ENCODE peak calls at places on chromosomes 4 and X, in five cellular contexts. One of them, this sample, is unnamed.
A peak's percentile ranks its signal among the peaks of the same experiment; 100 is the strongest.

GRCh38 chrX:9706426-9706825 is 59.2 kb downstream of the GPR143 start:
- DNase-seq in lower lobe of right lung: no peak
- DNase-seq in NCI-H1436: no peak
- DNase-seq in mesothelial cell of epicardium: no peak
- DNase-seq in left lung: no peak
- DNase-seq in this sample: no peak

GRCh38 chr4:7313361-7313811 is 121.0 kb downstream of the SORCS2 start:
- DNase-seq in mesothelial cell of epicardium: no peak
- DNase-seq in left lung: no peak
- DNase-seq in NCI-H1436: no peak
- DNase-seq in lower lobe of right lung: no peak
- DNase-seq in this sample: no peak

GRCh38 chr4:4761128-4761991 is 98.1 kb upstream of the MSX1 start:
- DNase-seq in left lung: no peak
- DNase-seq in mesothelial cell of epicardium: no peak
- DNase-seq in NCI-H1436: no peak
- DNase-seq in lower lobe of right lung: no peak
- DNase-seq in this sample: no peak

GRCh38 chr4:124053872-124054538 is 657.4 kb downstream of the SPRY1 start:
- DNase-seq in NCI-H1436: no peak
- DNase-seq in mesothelial cell of epicardium: no peak
- DNase-seq in left lung: no peak
- DNase-seq in lower lobe of right lung: no peak
- DNase-seq in this sample: no peak

GRCh38 chrX:56564921-56565861 is 1.8 kb downstream of the UBQLN2 start:
- DNase-seq in lower lobe of right lung: no peak
- DNase-seq in mesothelial cell of epicardium: no peak
- DNase-seq in left lung: no peak
- DNase-seq in NCI-H1436: no peak
- DNase-seq in this sample: no peak

GRCh38 chr4:7960790-7961655 is 21.4 kb upstream of the AFAP1 start:
- DNase-seq in mesothelial cell of epicardium: peak; percentile 63
- DNase-seq in NCI-H1436: no peak
- DNase-seq in lower lobe of right lung: no peak
- DNase-seq in left lung: peak; percentile 70
- DNase-seq in this sample: no peak

GRCh38 chr4:26441110-26441509 is 49.2 kb downstream of the CCKAR start:
- DNase-seq in mesothelial cell of epicardium: no peak
- DNase-seq in left lung: no peak
- DNase-seq in NCI-H1436: no peak
- DNase-seq in lower lobe of right lung: no peak
- DNase-seq in this sample: no peak

GRCh38 chr4:17816142-17816541 is 5.4 kb downstream of the NCAPG start:
- DNase-seq in lower lobe of right lung: no peak
- DNase-seq in NCI-H1436: no peak
- DNase-seq in left lung: no peak
- DNase-seq in mesothelial cell of epicardium: no peak
- DNase-seq in this sample: no peak

GRCh38 chr4:1576961-1577814 is 106.9 kb downstream of the FAM53A start:
- DNase-seq in mesothelial cell of epicardium: no peak
- DNase-seq in left lung: no peak
- DNase-seq in lower lobe of right lung: peak; percentile 42
- DNase-seq in NCI-H1436: no peak
- DNase-seq in this sample: no peak

GRCh38 chrX:129783176-129783776 is 3.5 kb downstream of the SASH3 start:
- DNase-seq in mesothelial cell of epicardium: no peak
- DNase-seq in NCI-H1436: no peak
- DNase-seq in left lung: no peak
- DNase-seq in lower lobe of right lung: no peak
- DNase-seq in this sample: no peak

GRCh38 chr4:79049840-79050520 is 110.7 kb upstream of the PAQR3 start:
- DNase-seq in left lung: no peak
- DNase-seq in lower lobe of right lung: no peak
- DNase-seq in NCI-H1436: peak; percentile 15
- DNase-seq in mesothelial cell of epicardium: no peak
- DNase-seq in this sample: no peak

GRCh38 chr4:88526221-88526815 is 2.7 kb upstream of the PYURF start:
- DNase-seq in lower lobe of right lung: no peak
- DNase-seq in NCI-H1436: peak; percentile 16
- DNase-seq in mesothelial cell of epicardium: no peak
- DNase-seq in left lung: no peak
- DNase-seq in this sample: no peak

GRCh38 chrX:132180929-132181328 is 38.3 kb downstream of the RAP2C start:
- DNase-seq in NCI-H1436: no peak
- DNase-seq in lower lobe of right lung: no peak
- DNase-seq in mesothelial cell of epicardium: no peak
- DNase-seq in left lung: no peak
- DNase-seq in this sample: no peak

GRCh38 chr4:62460329-62460728 is 1260.2 kb downstream of the ADGRL3 start:
- DNase-seq in lower lobe of right lung: no peak
- DNase-seq in left lung: no peak
- DNase-seq in mesothelial cell of epicardium: no peak
- DNase-seq in NCI-H1436: no peak
- DNase-seq in this sample: peak; percentile 9

GRCh38 chrX:103531002-103531401 is 11.7 kb upstream of the RAB40A start:
- DNase-seq in mesothelial cell of epicardium: no peak
- DNase-seq in NCI-H1436: no peak
- DNase-seq in lower lobe of right lung: no peak
- DNase-seq in left lung: no peak
- DNase-seq in this sample: no peak

GRCh38 chr4:10456270-10457254 is 664 bp downstream of the ZNF518B start:
- DNase-seq in left lung: peak; percentile 65
- DNase-seq in lower lobe of right lung: peak; percentile 70
- DNase-seq in mesothelial cell of epicardium: peak; percentile 66
- DNase-seq in NCI-H1436: peak; percentile 1
- DNase-seq in this sample: no peak

GRCh38 chr4:158782539-158783360 is 13.9 kb downstream of the FNIP2 start:
- DNase-seq in NCI-H1436: no peak
- DNase-seq in mesothelial cell of epicardium: no peak
- DNase-seq in left lung: no peak
- DNase-seq in lower lobe of right lung: no peak
- DNase-seq in this sample: no peak

GRCh38 chr4:71944956-71945355 is 86.8 kb upstream of the NPFFR2 start:
- DNase-seq in mesothelial cell of epicardium: no peak
- DNase-seq in left lung: no peak
- DNase-seq in lower lobe of right lung: no peak
- DNase-seq in NCI-H1436: no peak
- DNase-seq in this sample: no peak

GRCh38 chr4:92241094-92241493 is 62.7 kb upstream of the GRID2 start:
- DNase-seq in lower lobe of right lung: no peak
- DNase-seq in left lung: no peak
- DNase-seq in NCI-H1436: no peak
- DNase-seq in mesothelial cell of epicardium: no peak
- DNase-seq in this sample: no peak

GRCh38 chr4:119039779-119040178 is 95.9 kb upstream of the MYOZ2 start:
- DNase-seq in lower lobe of right lung: no peak
- DNase-seq in left lung: no peak
- DNase-seq in mesothelial cell of epicardium: no peak
- DNase-seq in NCI-H1436: no peak
- DNase-seq in this sample: no peak

GRCh38 chrX:87583679-87584078 is 66.1 kb downstream of the KLHL4 start:
- DNase-seq in left lung: no peak
- DNase-seq in mesothelial cell of epicardium: no peak
- DNase-seq in lower lobe of right lung: no peak
- DNase-seq in NCI-H1436: no peak
- DNase-seq in this sample: no peak

GRCh38 chrX:39859991-39860861 is 237.5 kb downstream of the BCOR start:
- DNase-seq in lower lobe of right lung: no peak
- DNase-seq in mesothelial cell of epicardium: no peak
- DNase-seq in NCI-H1436: no peak
- DNase-seq in left lung: no peak
- DNase-seq in this sample: no peak

GRCh38 chr4:133320576-133321170 is 171.6 kb downstream of the PCDH10 start:
- DNase-seq in NCI-H1436: no peak
- DNase-seq in left lung: no peak
- DNase-seq in lower lobe of right lung: no peak
- DNase-seq in mesothelial cell of epicardium: no peak
- DNase-seq in this sample: peak; percentile 11

GRCh38 chrX:19709812-19710518 is 177.4 kb downstream of the SH3KBP1 start:
- DNase-seq in mesothelial cell of epicardium: no peak
- DNase-seq in left lung: no peak
- DNase-seq in lower lobe of right lung: no peak
- DNase-seq in NCI-H1436: no peak
- DNase-seq in this sample: peak; percentile 34